ENCODE peak calls at places on chromosomes 6 and 20, in six cellular contexts. Y is Jurkat, Clone E6-1; T is HTR-8/SVneo; F is stimulated activated CD8-positive, alpha-beta memory T cell treated with anti-CD3 and anti-CD28 coated beads, Interleukin-2, amount 100 ng/mL, for 48 hours; P is fibroblast of pulmonary artery; V is midbrain. G is an unnamed sample.

GRCh38 chr6:25706314-25707014 is 48.1 kb upstream of the SLC17A4 start:
- DNase-seq in Y (no peak), T (no peak), F (no peak), P (peak), V (peak), G (no peak)

GRCh38 chr6:44657201-44657824 is 269.8 kb downstream of the CDC5L start:
- DNase-seq in Y (no peak), T (no peak), F (no peak), P (peak), V (no peak), G (no peak)

GRCh38 chr20:45985573-45985972 is 13.6 kb upstream of the ZNF335 start:
- DNase-seq in Y (no peak), T (no peak), F (no peak), P (peak), V (no peak), G (no peak)

GRCh38 chr20:63183422-63184146 is 32.3 kb downstream of the YTHDF1 start:
- DNase-seq in Y (no peak), T (peak), F (peak), P (peak), V (peak), G (no peak)

GRCh38 chr20:25197870-25198190 is 2.3 kb downstream of the ENTPD6 start:
- DNase-seq in Y (no peak), T (no peak), F (no peak), P (no peak), V (no peak), G (no peak)

GRCh38 chr6:47097092-47097945 is 55.2 kb upstream of the ADGRF1 start:
- DNase-seq in Y (peak), T (peak), F (no peak), P (peak), V (peak), G (no peak)

GRCh38 chr6:1255646-1256365 is 56.1 kb upstream of the FOXQ1 start:
- DNase-seq in Y (no peak), T (no peak), F (no peak), P (no peak), V (no peak), G (no peak)

GRCh38 chr6:170497845-170498281 is 55.2 kb downstream of the PSMB1 start:
- DNase-seq in Y (no peak), T (no peak), F (no peak), P (no peak), V (no peak), G (peak)

G was measured in iPS DF 19.7.